ENCODE peak calls at places on chromosomes 4 and X, in six cellular contexts. M is PC-3, T is HepG2, Y is fibroblast of lung, O is GM23338, V is neural progenitor cell. Z is an unnamed sample.

GRCh38 chr4:112664611-112665010 is 27.7 kb downstream of the LARP7 start:
- DNase-seq in V (no peak), O (no peak), M (peak), T (no peak), Y (no peak), Z (no peak)

GRCh38 chr4:30939684-30940083 is 219.5 kb downstream of the PCDH7 start:
- DNase-seq in Y (no peak), M (no peak), O (no peak), T (no peak), V (no peak), Z (no peak)

GRCh38 chr4:89000844-89001360 is 56.1 kb downstream of the FAM13A start:
- DNase-seq in O (no peak), T (peak), V (no peak), M (peak), Y (peak), Z (no peak)

GRCh38 chr4:962231-963208 is 10.8 kb downstream of the DGKQ start:
- DNase-seq in T (no peak), V (no peak), M (no peak), Y (no peak), O (no peak), Z (no peak)

GRCh38 chr4:107648178-107648991 is 71.6 kb downstream of the PAPSS1 start:
- DNase-seq in T (no peak), V (no peak), M (no peak), Y (no peak), O (peak), Z (no peak)

GRCh38 chr4:60944070-60944469 is 256.1 kb upstream of the ADGRL3 start:
- DNase-seq in M (no peak), Y (no peak), O (no peak), V (no peak), T (peak), Z (no peak)

GRCh38 chrX:37468111-37468739 is 103.2 kb upstream of the LANCL3 start:
- DNase-seq in T (no peak), V (peak), M (no peak), O (peak), Y (no peak), Z (no peak)

GRCh38 chr4:65670331-65671031 is at the start of gene EPHA5:
- DNase-seq in V (peak), M (peak), O (peak), Y (peak), T (peak), Z (peak)

GRCh38 chr4:183897193-183897592 is 7.9 kb upstream of the STOX2 start:
- DNase-seq in M (no peak), Y (no peak), T (no peak), V (no peak), O (no peak), Z (no peak)

GRCh38 chr4:71487324-71487677 is 148.5 kb downstream of the SLC4A4 start:
- DNase-seq in O (peak), V (peak), Y (no peak), M (no peak), T (no peak), Z (no peak)

GRCh38 chrX:16771483-16772398 is 14.5 kb upstream of the TXLNG start:
- DNase-seq in T (peak), Y (peak), V (peak), O (peak), M (peak), Z (peak)

GRCh38 chrX:104459796-104460195 is 106.2 kb upstream of the IL1RAPL2 start:
- DNase-seq in V (no peak), O (no peak), T (no peak), Y (no peak), M (no peak), Z (no peak)

GRCh38 chr4:992297-993110 is 700 bp downstream of the SLC26A1 start:
- DNase-seq in V (no peak), O (no peak), Y (no peak), M (peak), T (peak), Z (peak)

GRCh38 chr4:621296-622070 is 3.9 kb upstream of the PDE6B start:
- DNase-seq in T (no peak), M (no peak), V (no peak), O (no peak), Y (no peak), Z (no peak)

GRCh38 chr4:26296021-26296420 is 24.8 kb upstream of the RBPJ start:
- DNase-seq in O (no peak), T (no peak), M (no peak), V (no peak), Y (no peak), Z (no peak)

GRCh38 chrX:39308126-39308525 is 506.9 kb downstream of the MID1IP1 start:
- DNase-seq in M (no peak), T (no peak), V (no peak), Y (peak), O (no peak), Z (no peak)

GRCh38 chr4:3520276-3520675 is 11.9 kb downstream of the LRPAP1 start:
- DNase-seq in M (no peak), T (no peak), V (no peak), O (no peak), Y (no peak), Z (no peak)

GRCh38 chrX:3262906-3263305 is 83.5 kb downstream of the MXRA5 start:
- DNase-seq in T (peak), V (no peak), M (peak), Y (peak), O (no peak), Z (no peak)
- H2AFZ ChIP-seq in T (no peak), V (no peak), M (no peak), Y (no peak), O (no peak), Z (no peak)

DNA sequence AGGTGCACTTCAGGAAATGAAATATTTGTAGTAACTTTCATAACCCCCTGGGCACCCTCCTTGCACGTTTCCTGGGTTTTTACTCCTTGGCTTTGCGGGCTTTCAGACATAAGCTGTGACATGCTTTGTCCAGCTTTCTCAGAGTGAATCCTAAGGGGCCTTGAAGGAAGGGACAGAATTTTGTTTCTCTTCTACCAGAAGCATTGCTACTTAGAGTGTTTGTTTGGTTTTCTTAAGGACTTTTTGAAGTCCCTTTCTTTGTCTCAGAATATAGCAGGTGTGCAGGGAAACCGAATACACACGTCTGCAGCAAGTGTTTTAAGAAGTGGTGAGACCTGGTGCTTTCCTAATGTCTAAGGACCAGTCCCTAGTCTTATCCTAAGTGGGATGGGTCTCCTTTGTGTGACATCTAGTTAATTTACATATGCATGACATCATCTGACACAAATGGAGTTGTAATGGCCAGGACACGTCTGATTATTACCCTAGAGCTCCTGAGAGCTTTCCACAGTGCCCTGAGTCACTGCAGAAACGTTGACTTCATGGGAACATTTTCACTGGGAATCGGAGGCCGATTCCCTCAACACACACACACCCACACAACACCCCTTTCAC is 1.3 kb downstream of the FAM149A start:
- DNase-seq in Y (peak), M (no peak), V (peak), O (peak), T (no peak), Z (no peak)
- TF ChIP-seq EZH2 in Y (no peak), M (peak), V (peak), O (peak), T (no peak), Z (no peak)

GRCh38 chr4:138035781-138036258 is 206.3 kb downstream of the SLC7A11 start:
- DNase-seq in O (peak), Y (peak), V (peak), M (peak), T (peak), Z (no peak)
- H2AFZ ChIP-seq in O (peak), Y (peak), V (peak), M (peak), T (no peak), Z (no peak)

DNA sequence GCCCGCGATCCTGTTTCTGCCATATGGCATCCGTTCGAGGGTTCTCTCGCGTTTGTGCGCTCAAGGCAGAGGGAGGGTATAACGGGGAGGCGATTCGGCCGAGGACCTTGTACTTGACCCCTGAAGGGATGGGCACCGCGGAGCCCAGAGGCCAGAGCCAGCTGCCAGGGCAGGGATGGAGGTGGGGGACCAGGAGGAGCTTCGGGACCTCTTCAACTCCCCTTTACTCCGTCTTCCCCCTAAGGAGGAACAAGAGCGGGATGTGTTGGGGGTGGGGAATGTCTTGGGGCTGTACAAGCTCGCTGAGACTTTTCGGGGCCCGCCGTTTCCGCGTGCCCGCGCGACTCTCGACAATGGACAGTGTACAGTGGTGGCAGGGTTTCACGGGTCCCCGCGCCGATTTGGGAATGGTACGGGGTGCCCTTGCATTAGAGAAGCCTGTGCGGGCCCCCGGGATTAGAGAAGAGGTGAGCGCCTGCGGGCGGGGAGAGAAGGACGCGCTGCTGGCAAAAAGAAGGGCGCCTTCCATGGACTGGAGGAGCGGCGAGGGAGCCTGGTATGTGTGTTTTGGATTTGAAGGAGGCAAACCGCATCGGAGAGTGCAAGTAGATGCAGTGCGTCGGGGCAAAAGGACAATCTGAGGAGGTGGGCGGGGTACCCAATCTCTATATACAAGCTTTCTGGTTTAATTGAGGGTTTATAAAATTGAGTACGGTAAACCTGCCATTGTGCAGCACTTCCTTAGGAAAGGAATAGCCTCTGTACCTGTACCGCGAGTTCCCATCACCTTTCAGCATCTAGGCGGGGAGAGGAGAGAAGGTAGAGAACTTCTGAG is 841 bp downstream of the UGT8 start:
- DNase-seq in T (no peak), V (peak), O (peak), Y (peak), M (no peak), Z (no peak)
- TF ChIP-seq EZH2 in T (no peak), V (peak), O (no peak), Y (peak), M (peak), Z (no peak)

GRCh38 chrX:1407035-1407434 is 15.1 kb upstream of the SLC25A6 start:
- DNase-seq in M (no peak), Y (no peak), T (no peak), V (no peak), O (no peak), Z (no peak)
- H2AFZ ChIP-seq in M (no peak), Y (no peak), T (no peak), V (no peak), O (no peak), Z (no peak)

DNA sequence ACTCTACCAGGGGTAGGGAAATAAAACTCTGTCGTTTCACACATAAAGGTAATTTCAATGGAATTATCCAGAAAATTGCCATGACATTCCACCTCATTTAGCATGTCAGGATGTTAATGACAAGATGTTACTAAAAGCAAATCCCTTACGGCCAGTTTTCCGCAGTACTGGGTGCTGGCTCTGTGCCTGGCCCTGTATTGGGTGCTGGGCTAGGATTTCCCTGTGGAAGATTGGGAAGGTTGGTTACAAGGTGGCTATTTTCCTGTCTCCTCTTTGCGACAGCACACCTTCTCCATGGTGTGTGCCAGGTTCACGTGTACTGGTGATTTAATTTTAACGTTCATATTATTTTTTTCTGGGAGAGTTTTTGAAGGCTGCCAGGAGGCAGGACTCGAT is 13.1 kb downstream of the KLKB1 start:
- DNase-seq in M (no peak), O (no peak), Y (no peak), T (no peak), V (no peak), Z (no peak)
- TF ChIP-seq EZH2 in M (no peak), O (no peak), Y (no peak), T (no peak), V (no peak), Z (no peak)

DNA sequence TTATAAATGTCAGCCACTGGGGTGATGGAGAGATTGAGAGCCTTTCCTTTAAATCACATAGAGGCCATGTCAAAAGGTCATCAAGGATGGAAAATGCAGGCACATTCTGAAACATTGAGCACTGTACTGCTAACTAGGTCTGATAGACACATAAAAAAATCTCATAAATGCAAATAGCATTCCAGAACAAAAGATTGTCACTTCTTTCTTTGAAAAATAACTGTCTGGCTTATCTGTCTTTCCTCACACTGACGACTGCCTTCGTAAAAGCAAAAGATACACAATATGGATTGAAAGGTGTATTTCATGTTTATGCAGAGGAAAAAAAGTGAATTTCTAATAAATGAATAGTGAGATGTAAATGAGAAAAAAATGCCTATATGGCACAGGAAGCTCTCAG is 59.9 kb downstream of the PABPC4L start:
- DNase-seq in T (no peak), O (no peak), V (no peak), Y (no peak), M (no peak), Z (no peak)
- H2AFZ ChIP-seq in T (no peak), O (no peak), V (no peak), Y (no peak), M (no peak), Z (no peak)

GRCh38 chr4:6562931-6563901 is 11.8 kb upstream of the MAN2B2 start:
- DNase-seq in V (peak), O (peak), T (no peak), Y (peak), M (peak), Z (no peak)
- TF ChIP-seq EZH2 in V (peak), O (peak), T (peak), Y (peak), M (peak), Z (no peak)

Z was measured in PC-9.